ENCODE peak calls at places on chromosome 19, in seven cellular contexts. X is stimulated activated CD4-positive, alpha-beta T cell treated with anti-CD3 and anti-CD28 coated beads, Interleukin-2, amount 100 ng/mL, for 48 hours; R is H9; E is right atrium auricular region; O is PC-3; A is foreskin fibroblast; L is HEK293T. G is an unnamed sample.

GRCh38 chr19:15199219-15199651 is 1.6 kb downstream of the NOTCH3 start:
- DNase-seq in X (no peak), R (no peak), E (no peak), O (no peak), A (no peak), L (no peak), G (no peak)

GRCh38 chr19:54905908-54906511 is at the start of gene NCR1:
- DNase-seq in X (no peak), R (peak), E (no peak), O (no peak), A (no peak), L (no peak), G (no peak)

GRCh38 chr19:49889038-49889686 is 7.5 kb downstream of the IL4I1 start:
- DNase-seq in X (no peak), R (no peak), E (no peak), O (no peak), A (no peak), L (no peak), G (no peak)

GRCh38 chr19:19096641-19097627 is 33.1 kb downstream of the SLC25A42 start:
- DNase-seq in X (no peak), R (no peak), E (no peak), O (no peak), A (no peak), L (no peak), G (no peak)

GRCh38 chr19:30857966-30858490 is 485.8 kb downstream of the ZNF536 start:
- DNase-seq in X (no peak), R (no peak), E (no peak), O (no peak), A (no peak), L (no peak), G (no peak)

GRCh38 chr19:47470447-47471195 is 1.1 kb downstream of the SLC8A2 start:
- DNase-seq in X (no peak), R (no peak), E (no peak), O (no peak), A (no peak), L (no peak), G (no peak)

GRCh38 chr19:54190942-54191670 is at the start of gene TSEN34:
- DNase-seq in X (peak), R (peak), E (no peak), O (peak), A (peak), L (peak), G (peak)

GRCh38 chr19:18456974-18457373 is 19.0 kb upstream of the ISYNA1 start:
- DNase-seq in X (no peak), R (no peak), E (peak), O (no peak), A (no peak), L (no peak), G (no peak)

GRCh38 chr19:1232652-1233360 is 5.0 kb downstream of the CBARP start:
- DNase-seq in X (no peak), R (no peak), E (no peak), O (peak), A (no peak), L (no peak), G (no peak)

GRCh38 chr19:15702590-15702930 is 25.3 kb upstream of the OR10H2 start:
- DNase-seq in X (peak), R (no peak), E (peak), O (peak), A (peak), L (peak), G (no peak)

G was measured in SK-N-DZ.